ENCODE peak calls at places on chromosomes 4 and X, in five cellular contexts. G is fibroblast of villous mesenchyme, K is stomach, C is progenitor cell of endocrine pancreas, Y is adrenal gland. J is an unnamed sample.

GRCh38 chr4:76308548-76308947 is 2.0 kb downstream of the STBD1 start:
- DNase-seq in G (no peak), Y (no peak), K (peak), C (no peak), J (no peak)

GRCh38 chrX:30483996-30484395 is 93.6 kb downstream of the TASL start:
- DNase-seq in C (no peak), Y (no peak), G (no peak), K (no peak), J (no peak)

GRCh38 chrX:2608638-2609430 is 82.3 kb upstream of the CD99 start:
- DNase-seq in Y (peak), C (peak), G (peak), K (peak), J (peak)

GRCh38 chrX:8273451-8273894 is 102.4 kb upstream of the VCX2 start:
- DNase-seq in K (no peak), Y (no peak), C (no peak), G (no peak), J (no peak)

GRCh38 chrX:154481195-154481594 is 2.1 kb upstream of the LAGE3 start:
- DNase-seq in Y (peak), C (no peak), G (no peak), K (no peak), J (no peak)

GRCh38 chrX:118272237-118272636 is 73.7 kb upstream of the WDR44 start:
- DNase-seq in C (no peak), G (peak), Y (no peak), K (no peak), J (no peak)

GRCh38 chrX:74514384-74514783 is 93.1 kb downstream of the SLC16A2 start:
- DNase-seq in C (no peak), G (no peak), Y (peak), K (no peak), J (no peak)

GRCh38 chr4:101201421-101201820 is 145.9 kb downstream of the PPP3CA start:
- DNase-seq in K (no peak), G (peak), Y (no peak), C (no peak), J (no peak)

GRCh38 chr4:121256346-121256745 is 92.2 kb upstream of the TNIP3 start:
- DNase-seq in Y (peak), K (no peak), G (peak), C (no peak), J (no peak)

GRCh38 chrX:153474718-153475117 is 4.3 kb upstream of the HAUS7 start:
- DNase-seq in Y (peak), K (peak), C (no peak), G (peak), J (peak)

GRCh38 chr4:77146426-77147399 is 10.3 kb upstream of the CCNG2 start:
- DNase-seq in C (no peak), G (peak), K (no peak), Y (no peak), J (no peak)

GRCh38 chr4:138248058-138248457 is 5.9 kb upstream of the SLC7A11 start:
- DNase-seq in C (no peak), G (no peak), K (no peak), Y (no peak), J (no peak)

GRCh38 chr4:188532751-188533150 is 393.5 kb downstream of the TRIML1 start:
- DNase-seq in G (no peak), K (no peak), Y (no peak), C (no peak), J (no peak)

GRCh38 chrX:10137516-10137915 is 19.3 kb upstream of the CLCN4 start:
- DNase-seq in K (no peak), C (no peak), Y (no peak), G (no peak), J (no peak)

GRCh38 chr4:112075129-112075753 is 70.0 kb upstream of the FAM241A start:
- DNase-seq in C (no peak), K (no peak), Y (peak), G (peak), J (peak)

GRCh38 chr4:177596035-177596434 is 153.8 kb upstream of the AGA start:
- DNase-seq in G (peak), Y (peak), C (no peak), K (no peak), J (no peak)

GRCh38 chrX:32448320-32448719 is 763.0 kb downstream of the DMD start:
- DNase-seq in C (no peak), Y (no peak), K (no peak), G (peak), J (no peak)

GRCh38 chr4:8404791-8405515 is 35.6 kb downstream of the ACOX3 start:
- DNase-seq in Y (no peak), G (no peak), C (no peak), K (no peak), J (no peak)

GRCh38 chrX:19625612-19626011 is 110.3 kb upstream of the MAP3K15 start:
- DNase-seq in K (no peak), C (no peak), G (no peak), Y (no peak), J (no peak)

GRCh38 chrX:127519323-127519722 is 532.9 kb downstream of the ACTRT1 start:
- DNase-seq in G (no peak), K (no peak), C (no peak), Y (no peak), J (no peak)

GRCh38 chr4:113026556-113026955 is 22.9 kb upstream of the ANK2 start:
- DNase-seq in Y (no peak), G (peak), K (no peak), C (no peak), J (no peak)

GRCh38 chr4:121698119-121698732 is 1.4 kb upstream of the ANXA5 start:
- DNase-seq in G (no peak), Y (peak), C (no peak), K (no peak), J (no peak)

GRCh38 chrX:1885116-1885515 is 270.3 kb downstream of the ASMT start:
- DNase-seq in G (no peak), K (no peak), Y (no peak), C (no peak), J (no peak)

GRCh38 chrX:150841466-150842197 is 56.8 kb downstream of the CD99L2 start:
- DNase-seq in C (no peak), G (peak), Y (peak), K (no peak), J (no peak)

GRCh38 chr4:163157157-163157556 is 9.5 kb downstream of the NAF1 start:
- DNase-seq in G (peak), Y (no peak), K (no peak), C (no peak), J (no peak)

GRCh38 chr4:139728146-139728545 is 62.5 kb downstream of the MGST2 start:
- DNase-seq in K (no peak), Y (no peak), G (no peak), C (no peak), J (no peak)

GRCh38 chrX:103187953-103188475 is 26.9 kb upstream of the BEX4 start:
- DNase-seq in G (no peak), K (no peak), Y (no peak), C (no peak), J (no peak)

GRCh38 chrX:111284615-111285294 is 14.5 kb upstream of the CAPN6 start:
- DNase-seq in G (no peak), Y (no peak), C (no peak), K (peak), J (no peak)

GRCh38 chr4:142713282-142714030 is 132.6 kb downstream of the INPP4B start:
- DNase-seq in G (no peak), K (no peak), Y (no peak), C (no peak), J (no peak)

GRCh38 chr4:75834772-75835154 is 67.5 kb downstream of the PPEF2 start:
- DNase-seq in K (no peak), Y (no peak), G (no peak), C (no peak), J (no peak)

GRCh38 chr4:43224591-43224990 is 332.1 kb downstream of the GRXCR1 start:
- DNase-seq in C (no peak), K (no peak), G (peak), Y (no peak), J (no peak)

GRCh38 chrX:101595739-101596419 is 21.9 kb downstream of the ARMCX6 start:
- DNase-seq in K (no peak), C (no peak), Y (peak), G (peak), J (peak)
- TF ChIP-seq CTCF in K (no peak), C (peak), Y (peak), G (peak), J (peak)

GRCh38 chr4:147160908-147161513 is 215.3 kb upstream of the TTC29 start:
- DNase-seq in Y (peak), K (no peak), C (no peak), G (peak), J (no peak)
- TF ChIP-seq CTCF in Y (peak), K (no peak), C (peak), G (peak), J (peak)

DNA sequence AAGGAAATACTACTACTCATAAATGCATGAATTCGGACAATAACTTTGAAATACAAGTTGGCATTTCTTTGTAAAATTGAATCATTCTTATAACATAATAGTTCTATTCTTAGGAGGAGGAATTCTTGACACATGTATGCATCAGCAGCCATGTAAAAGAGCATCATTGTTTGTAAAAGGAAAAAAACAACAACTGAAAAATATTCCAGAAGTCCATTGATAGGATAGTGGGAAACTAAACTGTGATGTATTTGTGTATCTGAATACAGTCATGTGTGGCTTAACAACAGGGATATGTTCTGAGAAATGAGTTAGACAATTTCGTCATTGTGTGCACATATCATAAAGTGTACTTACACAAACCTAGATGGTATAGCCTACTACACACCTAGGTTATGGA is 102.0 kb upstream of the SH3RF1 start:
- DNase-seq in C (no peak), Y (no peak), K (no peak), G (no peak), J (no peak)
- TF ChIP-seq CTCF in C (no peak), Y (no peak), K (no peak), G (no peak), J (no peak)

GRCh38 chr4:124262211-124263179 is 450.0 kb downstream of the ANKRD50 start:
- DNase-seq in Y (peak), G (peak), C (peak), K (peak), J (peak)
- TF ChIP-seq CTCF in Y (peak), G (peak), C (peak), K (peak), J (peak)